ENCODE peak calls at places on chromosomes 12 and 14, in nine cellular contexts. One of them, this sample, is unnamed.

GRCh38 chr12:47964102-47964723 is 817 bp downstream of the TMEM106C start:
- DNase-seq in GM13976: peak
- DNase-seq in bronchial epithelial cell: no peak
- DNase-seq in type B pancreatic cell: no peak
- DNase-seq in RPMI8226: peak
- DNase-seq in NB4: peak
- DNase-seq in SK-N-MC: no peak
- DNase-seq in AG08395: no peak
- DNase-seq in tibial nerve: peak
- DNase-seq in this sample: no peak

GRCh38 chr12:122949816-122950215 is 16.4 kb downstream of the ABCB9 start:
- DNase-seq in NB4: no peak
- DNase-seq in GM13976: no peak
- DNase-seq in tibial nerve: no peak
- DNase-seq in type B pancreatic cell: no peak
- DNase-seq in RPMI8226: no peak
- DNase-seq in bronchial epithelial cell: no peak
- DNase-seq in SK-N-MC: no peak
- DNase-seq in AG08395: no peak
- DNase-seq in this sample: no peak

GRCh38 chr12:113030875-113031525 is 25.5 kb upstream of the DTX1 start:
- DNase-seq in type B pancreatic cell: no peak
- DNase-seq in bronchial epithelial cell: peak
- DNase-seq in AG08395: peak
- DNase-seq in SK-N-MC: peak
- DNase-seq in tibial nerve: peak
- DNase-seq in GM13976: peak
- DNase-seq in RPMI8226: peak
- DNase-seq in NB4: peak
- DNase-seq in this sample: no peak

GRCh38 chr12:25769076-25769945 is 189.2 kb upstream of the RASSF8 start:
- DNase-seq in NB4: peak
- DNase-seq in type B pancreatic cell: no peak
- DNase-seq in SK-N-MC: no peak
- DNase-seq in AG08395: peak
- DNase-seq in tibial nerve: no peak
- DNase-seq in GM13976: no peak
- DNase-seq in bronchial epithelial cell: peak
- DNase-seq in RPMI8226: no peak
- DNase-seq in this sample: no peak

GRCh38 chr14:64109821-64110554 is 184.2 kb downstream of the ESR2 start:
- DNase-seq in NB4: peak
- DNase-seq in bronchial epithelial cell: peak
- DNase-seq in tibial nerve: no peak
- DNase-seq in type B pancreatic cell: no peak
- DNase-seq in RPMI8226: no peak
- DNase-seq in SK-N-MC: no peak
- DNase-seq in GM13976: no peak
- DNase-seq in AG08395: no peak
- DNase-seq in this sample: no peak

GRCh38 chr12:110307372-110307771 is 26.3 kb downstream of the ATP2A2 start:
- DNase-seq in bronchial epithelial cell: no peak
- DNase-seq in tibial nerve: no peak
- DNase-seq in RPMI8226: no peak
- DNase-seq in NB4: no peak
- DNase-seq in SK-N-MC: no peak
- DNase-seq in AG08395: no peak
- DNase-seq in type B pancreatic cell: no peak
- DNase-seq in GM13976: no peak
- DNase-seq in this sample: no peak

GRCh38 chr12:113070117-113070906 is 13.8 kb downstream of the DTX1 start:
- DNase-seq in SK-N-MC: no peak
- DNase-seq in GM13976: peak
- DNase-seq in type B pancreatic cell: no peak
- DNase-seq in NB4: peak
- DNase-seq in bronchial epithelial cell: no peak
- DNase-seq in RPMI8226: no peak
- DNase-seq in tibial nerve: no peak
- DNase-seq in AG08395: no peak
- DNase-seq in this sample: no peak

GRCh38 chr12:119678459-119678858 is 10.5 kb downstream of the PRKAB1 start:
- DNase-seq in RPMI8226: no peak
- DNase-seq in GM13976: no peak
- DNase-seq in SK-N-MC: no peak
- DNase-seq in type B pancreatic cell: no peak
- DNase-seq in AG08395: no peak
- DNase-seq in bronchial epithelial cell: no peak
- DNase-seq in tibial nerve: no peak
- DNase-seq in NB4: no peak
- DNase-seq in this sample: no peak

GRCh38 chr12:28191018-28191595 is 851 bp downstream of the CCDC91 start:
- DNase-seq in AG08395: peak
- DNase-seq in GM13976: peak
- DNase-seq in tibial nerve: no peak
- DNase-seq in NB4: peak
- DNase-seq in SK-N-MC: no peak
- DNase-seq in bronchial epithelial cell: peak
- DNase-seq in RPMI8226: peak
- DNase-seq in type B pancreatic cell: no peak
- DNase-seq in this sample: no peak

GRCh38 chr12:52023182-52023975 is 16.6 kb downstream of the TAMALIN start:
- DNase-seq in NB4: peak
- DNase-seq in type B pancreatic cell: peak
- DNase-seq in SK-N-MC: no peak
- DNase-seq in RPMI8226: peak
- DNase-seq in bronchial epithelial cell: peak
- DNase-seq in AG08395: peak
- DNase-seq in GM13976: peak
- DNase-seq in tibial nerve: peak
- DNase-seq in this sample: no peak

GRCh38 chr12:130949806-130950205 is 3.9 kb upstream of the ADGRD1 start:
- DNase-seq in RPMI8226: no peak
- DNase-seq in bronchial epithelial cell: no peak
- DNase-seq in GM13976: no peak
- DNase-seq in NB4: no peak
- DNase-seq in AG08395: no peak
- DNase-seq in SK-N-MC: no peak
- DNase-seq in type B pancreatic cell: no peak
- DNase-seq in tibial nerve: no peak
- DNase-seq in this sample: no peak

GRCh38 chr12:125259525-125259924 is 194.3 kb downstream of the AACS start:
- DNase-seq in SK-N-MC: no peak
- DNase-seq in AG08395: no peak
- DNase-seq in type B pancreatic cell: no peak
- DNase-seq in bronchial epithelial cell: no peak
- DNase-seq in NB4: no peak
- DNase-seq in RPMI8226: no peak
- DNase-seq in tibial nerve: no peak
- DNase-seq in GM13976: no peak
- DNase-seq in this sample: no peak

GRCh38 chr12:64998327-64999156 is 122.6 kb downstream of the WIF1 start:
- DNase-seq in NB4: no peak
- DNase-seq in tibial nerve: no peak
- DNase-seq in SK-N-MC: no peak
- DNase-seq in bronchial epithelial cell: peak
- DNase-seq in type B pancreatic cell: no peak
- DNase-seq in GM13976: no peak
- DNase-seq in RPMI8226: no peak
- DNase-seq in AG08395: no peak
- DNase-seq in this sample: no peak

GRCh38 chr14:22265319-22266140 is 323.5 kb downstream of the DAD1 start:
- DNase-seq in RPMI8226: no peak
- DNase-seq in tibial nerve: peak
- DNase-seq in bronchial epithelial cell: peak
- DNase-seq in SK-N-MC: no peak
- DNase-seq in NB4: peak
- DNase-seq in GM13976: no peak
- DNase-seq in AG08395: no peak
- DNase-seq in type B pancreatic cell: no peak
- DNase-seq in this sample: peak

GRCh38 chr12:124311292-124312109 is 16.6 kb downstream of the RFLNA start:
- DNase-seq in bronchial epithelial cell: no peak
- DNase-seq in RPMI8226: no peak
- DNase-seq in NB4: peak
- DNase-seq in tibial nerve: no peak
- DNase-seq in SK-N-MC: no peak
- DNase-seq in AG08395: no peak
- DNase-seq in type B pancreatic cell: no peak
- DNase-seq in GM13976: no peak
- DNase-seq in this sample: no peak

GRCh38 chr12:118520428-118520827 is 144.1 kb downstream of the SUDS3 start:
- DNase-seq in RPMI8226: no peak
- DNase-seq in SK-N-MC: no peak
- DNase-seq in NB4: no peak
- DNase-seq in GM13976: no peak
- DNase-seq in tibial nerve: no peak
- DNase-seq in bronchial epithelial cell: no peak
- DNase-seq in AG08395: no peak
- DNase-seq in type B pancreatic cell: no peak
- DNase-seq in this sample: no peak

GRCh38 chr12:6046511-6047180 is 77.8 kb downstream of the VWF start:
- DNase-seq in AG08395: no peak
- DNase-seq in NB4: no peak
- DNase-seq in RPMI8226: no peak
- DNase-seq in GM13976: no peak
- DNase-seq in bronchial epithelial cell: no peak
- DNase-seq in SK-N-MC: no peak
- DNase-seq in type B pancreatic cell: no peak
- DNase-seq in tibial nerve: no peak
- DNase-seq in this sample: no peak

GRCh38 chr14:90061849-90062794 is at the start of gene KCNK13:
- DNase-seq in type B pancreatic cell: no peak
- DNase-seq in AG08395: peak
- DNase-seq in bronchial epithelial cell: no peak
- DNase-seq in SK-N-MC: no peak
- DNase-seq in NB4: peak
- DNase-seq in RPMI8226: peak
- DNase-seq in GM13976: peak
- DNase-seq in tibial nerve: no peak
- DNase-seq in this sample: peak

GRCh38 chr14:91585856-91586255 is 75.7 kb upstream of the PPP4R3A start:
- DNase-seq in NB4: no peak
- DNase-seq in SK-N-MC: no peak
- DNase-seq in RPMI8226: no peak
- DNase-seq in bronchial epithelial cell: peak
- DNase-seq in type B pancreatic cell: no peak
- DNase-seq in GM13976: no peak
- DNase-seq in tibial nerve: no peak
- DNase-seq in AG08395: no peak
- DNase-seq in this sample: no peak

GRCh38 chr12:43882578-43883178 is 46.8 kb downstream of the TMEM117 start:
- DNase-seq in NB4: peak
- DNase-seq in tibial nerve: peak
- DNase-seq in bronchial epithelial cell: peak
- DNase-seq in type B pancreatic cell: no peak
- DNase-seq in AG08395: peak
- DNase-seq in GM13976: peak
- DNase-seq in RPMI8226: peak
- DNase-seq in SK-N-MC: peak
- DNase-seq in this sample: no peak

GRCh38 chr12:119176267-119177055 is 2.3 kb upstream of the HSPB8 start:
- DNase-seq in bronchial epithelial cell: peak
- DNase-seq in NB4: no peak
- DNase-seq in RPMI8226: no peak
- DNase-seq in GM13976: no peak
- DNase-seq in tibial nerve: peak
- DNase-seq in SK-N-MC: no peak
- DNase-seq in type B pancreatic cell: no peak
- DNase-seq in AG08395: peak
- DNase-seq in this sample: peak

GRCh38 chr12:81128930-81129554 is 51.2 kb downstream of the ACSS3 start:
- DNase-seq in type B pancreatic cell: no peak
- DNase-seq in AG08395: peak
- DNase-seq in GM13976: peak
- DNase-seq in bronchial epithelial cell: peak
- DNase-seq in SK-N-MC: peak
- DNase-seq in NB4: peak
- DNase-seq in RPMI8226: peak
- DNase-seq in tibial nerve: no peak
- DNase-seq in this sample: no peak

GRCh38 chr14:64628940-64629403 is 75.3 kb upstream of the PLEKHG3 start:
- DNase-seq in NB4: no peak
- DNase-seq in type B pancreatic cell: no peak
- DNase-seq in GM13976: no peak
- DNase-seq in AG08395: peak
- DNase-seq in tibial nerve: no peak
- DNase-seq in RPMI8226: no peak
- DNase-seq in SK-N-MC: no peak
- DNase-seq in bronchial epithelial cell: peak
- DNase-seq in this sample: no peak

GRCh38 chr12:131263626-131264025 is 309.9 kb downstream of the ADGRD1 start:
- DNase-seq in SK-N-MC: no peak
- DNase-seq in bronchial epithelial cell: no peak
- DNase-seq in AG08395: no peak
- DNase-seq in GM13976: no peak
- DNase-seq in tibial nerve: no peak
- DNase-seq in type B pancreatic cell: no peak
- DNase-seq in RPMI8226: no peak
- DNase-seq in NB4: no peak
- DNase-seq in this sample: no peak

GRCh38 chr12:125187148-125187733 is 122.0 kb downstream of the AACS start:
- DNase-seq in RPMI8226: no peak
- DNase-seq in SK-N-MC: no peak
- DNase-seq in bronchial epithelial cell: no peak
- DNase-seq in NB4: no peak
- DNase-seq in tibial nerve: no peak
- DNase-seq in type B pancreatic cell: no peak
- DNase-seq in GM13976: no peak
- DNase-seq in AG08395: no peak
- DNase-seq in this sample: no peak

GRCh38 chr12:27505771-27506170 is 18.2 kb upstream of the PPFIBP1 start:
- DNase-seq in AG08395: no peak
- DNase-seq in bronchial epithelial cell: no peak
- DNase-seq in NB4: no peak
- DNase-seq in tibial nerve: no peak
- DNase-seq in GM13976: no peak
- DNase-seq in type B pancreatic cell: no peak
- DNase-seq in SK-N-MC: no peak
- DNase-seq in RPMI8226: no peak
- DNase-seq in this sample: no peak

GRCh38 chr12:85076688-85077430 is 40.7 kb downstream of the LRRIQ1 start:
- DNase-seq in bronchial epithelial cell: peak
- DNase-seq in tibial nerve: no peak
- DNase-seq in GM13976: peak
- DNase-seq in SK-N-MC: peak
- DNase-seq in RPMI8226: peak
- DNase-seq in NB4: peak
- DNase-seq in AG08395: peak
- DNase-seq in type B pancreatic cell: no peak
- DNase-seq in this sample: no peak

GRCh38 chr12:84994436-84994835 is 41.6 kb downstream of the TSPAN19 start:
- DNase-seq in type B pancreatic cell: no peak
- DNase-seq in SK-N-MC: no peak
- DNase-seq in NB4: no peak
- DNase-seq in AG08395: no peak
- DNase-seq in GM13976: no peak
- DNase-seq in RPMI8226: no peak
- DNase-seq in tibial nerve: no peak
- DNase-seq in bronchial epithelial cell: no peak
- DNase-seq in this sample: no peak

GRCh38 chr14:66066991-66067788 is 419.0 kb upstream of the CCDC196 start:
- DNase-seq in tibial nerve: no peak
- DNase-seq in RPMI8226: no peak
- DNase-seq in SK-N-MC: no peak
- DNase-seq in NB4: no peak
- DNase-seq in bronchial epithelial cell: no peak
- DNase-seq in AG08395: peak
- DNase-seq in type B pancreatic cell: no peak
- DNase-seq in GM13976: no peak
- DNase-seq in this sample: no peak

GRCh38 chr12:112546996-112547395 is 128.2 kb downstream of the PTPN11 start:
- DNase-seq in tibial nerve: no peak
- DNase-seq in AG08395: no peak
- DNase-seq in NB4: no peak
- DNase-seq in GM13976: no peak
- DNase-seq in bronchial epithelial cell: no peak
- DNase-seq in RPMI8226: no peak
- DNase-seq in SK-N-MC: no peak
- DNase-seq in type B pancreatic cell: no peak
- DNase-seq in this sample: no peak

GRCh38 chr12:131912526-131913274 is 16.4 kb upstream of the PUS1 start:
- DNase-seq in tibial nerve: peak
- DNase-seq in AG08395: peak
- DNase-seq in NB4: peak
- DNase-seq in type B pancreatic cell: no peak
- DNase-seq in RPMI8226: no peak
- DNase-seq in SK-N-MC: no peak
- DNase-seq in bronchial epithelial cell: peak
- DNase-seq in GM13976: no peak
- DNase-seq in this sample: no peak